ENCODE peak calls at places on chromosomes 13 and 19, in ten cellular contexts. D is activated CD8-positive, alpha-beta memory T cell treated with anti-CD3 and anti-CD28 coated beads for 1 hour; L is germinal center; K is GM10248; M is NCI-H1092; G is T-helper 17 cell; Q is pulmonary artery endothelial cell; F is fibroblast of pulmonary artery; P is mucosa of gallbladder; T is stimulated activated naive CD8-positive, alpha-beta T cell treated with anti-CD3 and anti-CD28 coated beads, Interleukin-15, amount 100 ng/mL, for 72 hours. E is an unnamed sample.

GRCh38 chr13:67299731-67300130 is 69.6 kb upstream of the PCDH9 start:
- DNase-seq in F (peak), Q (no peak), L (no peak), K (no peak), P (no peak), T (no peak), M (no peak), D (no peak), G (no peak), E (no peak)

GRCh38 chr19:15779756-15780476 is 7.5 kb upstream of the OR10H5 start:
- DNase-seq in L (no peak), K (no peak), P (peak), D (no peak), G (no peak), M (peak), T (no peak), Q (no peak), F (peak), E (peak)

GRCh38 chr13:76991432-76991795 is 467 bp upstream of the CLN5 start:
- DNase-seq in F (no peak), T (peak), M (no peak), Q (no peak), K (peak), L (peak), G (peak), P (peak), D (peak), E (peak)

GRCh38 chr19:21698215-21698614 is 69.2 kb downstream of the ZNF100 start:
- DNase-seq in Q (no peak), D (no peak), T (no peak), K (no peak), F (peak), L (no peak), M (no peak), P (no peak), G (no peak), E (no peak)

GRCh38 chr19:33621065-33621785 is 528 bp upstream of the CHST8 start:
- DNase-seq in T (no peak), M (no peak), Q (no peak), K (no peak), D (no peak), P (no peak), G (no peak), L (no peak), F (no peak), E (peak)

GRCh38 chr19:14054721-14055120 is 7.2 kb downstream of the PALM3 start:
- DNase-seq in Q (no peak), K (no peak), L (no peak), G (no peak), M (no peak), P (no peak), F (no peak), T (no peak), D (no peak), E (no peak)

GRCh38 chr19:45800009-45800553 is 7.4 kb upstream of the DMWD start:
- DNase-seq in T (no peak), F (peak), L (no peak), K (no peak), Q (no peak), M (no peak), P (no peak), D (no peak), G (no peak), E (no peak)

GRCh38 chr13:76440568-76440967 is 445.6 kb downstream of the KCTD12 start:
- DNase-seq in M (no peak), P (no peak), Q (no peak), D (no peak), G (no peak), L (peak), K (peak), T (no peak), F (no peak), E (no peak)

GRCh38 chr19:6890938-6891337 is 3.6 kb downstream of the ADGRE1 start:
- DNase-seq in L (no peak), T (peak), K (no peak), F (no peak), D (no peak), Q (no peak), G (no peak), M (no peak), P (no peak), E (no peak)

GRCh38 chr19:1566392-1567115 is 1.6 kb downstream of the MEX3D start:
- DNase-seq in L (no peak), M (peak), D (no peak), F (peak), P (peak), T (no peak), K (no peak), Q (peak), G (no peak), E (peak)

GRCh38 chr19:21472507-21472906 is 32.9 kb upstream of the ZNF429 start:
- DNase-seq in K (no peak), G (no peak), F (no peak), L (no peak), D (no peak), Q (no peak), M (no peak), P (no peak), T (no peak), E (no peak)

GRCh38 chr19:47239610-47240296 is 8.8 kb upstream of the BBC3 start:
- DNase-seq in G (peak), K (peak), F (peak), Q (no peak), D (no peak), T (peak), P (no peak), M (peak), L (peak), E (peak)

GRCh38 chr19:47437500-47437899 is 18.2 kb upstream of the MEIS3 start:
- DNase-seq in T (no peak), K (no peak), D (no peak), L (no peak), P (no peak), M (no peak), Q (no peak), G (no peak), F (no peak), E (no peak)

GRCh38 chr19:16581145-16581970 is 9.1 kb upstream of the SLC35E1 start:
- DNase-seq in K (no peak), F (no peak), T (no peak), G (no peak), D (no peak), M (no peak), Q (no peak), P (no peak), L (no peak), E (no peak)